ENCODE peak calls at places on chromosome 16, in eight cellular contexts. R, P, L, Z, N, J, S and Y are unnamed samples.

GRCh38 chr16:88920618-88921602 is 54.5 kb upstream of the PABPN1L start:
- DNase-seq in R (peak), P (peak), L (no peak), Z (peak), N (peak), J (no peak), S (peak), Y (peak)

GRCh38 chr16:76946879-76947278 is 244.1 kb upstream of the MON1B start:
- DNase-seq in R (peak), P (no peak), L (no peak), Z (peak), N (no peak), J (peak), S (no peak), Y (no peak)

GRCh38 chr16:10067406-10067805 is 114.8 kb downstream of the GRIN2A start:
- DNase-seq in R (no peak), P (no peak), L (no peak), Z (peak), N (no peak), J (no peak), S (no peak), Y (no peak)

GRCh38 chr16:70574595-70575271 is 51.1 kb downstream of the SF3B3 start:
- DNase-seq in R (no peak), P (no peak), L (no peak), Z (no peak), N (no peak), J (no peak), S (no peak), Y (no peak)

GRCh38 chr16:86834451-86835035 is 256.2 kb downstream of the FOXL1 start:
- DNase-seq in R (peak), P (no peak), L (peak), Z (no peak), N (no peak), J (no peak), S (no peak), Y (no peak)

GRCh38 chr16:31501226-31501965 is 6.8 kb downstream of the RUSF1 start:
- DNase-seq in R (no peak), P (no peak), L (peak), Z (no peak), N (no peak), J (peak), S (no peak), Y (no peak)

GRCh38 chr16:77833906-77834599 is 45.7 kb downstream of the VAT1L start:
- DNase-seq in R (peak), P (no peak), L (peak), Z (no peak), N (no peak), J (no peak), S (no peak), Y (no peak)

GRCh38 chr16:78310990-78311561 is 211.6 kb downstream of the WWOX start:
- DNase-seq in R (no peak), P (no peak), L (peak), Z (peak), N (no peak), J (no peak), S (no peak), Y (peak)

GRCh38 chr16:84647830-84648594 is at the start of gene KLHL36:
- DNase-seq in R (no peak), P (peak), L (peak), Z (peak), N (peak), J (no peak), S (peak), Y (no peak)

GRCh38 chr16:66900721-66901441 is 17.8 kb downstream of the CDH16 start:
- DNase-seq in R (no peak), P (no peak), L (peak), Z (peak), N (no peak), J (no peak), S (peak), Y (no peak)

GRCh38 chr16:54171855-54172537 is 114.6 kb downstream of the IRX3 start:
- DNase-seq in R (peak), P (peak), L (no peak), Z (no peak), N (no peak), J (peak), S (no peak), Y (no peak)

GRCh38 chr16:11783319-11784047 is 13.6 kb downstream of the ZC3H7A start:
- DNase-seq in R (no peak), P (peak), L (no peak), Z (no peak), N (no peak), J (no peak), S (no peak), Y (peak)

GRCh38 chr16:19011169-19011731 is 27.5 kb downstream of the TMC7 start:
- DNase-seq in R (no peak), P (no peak), L (no peak), Z (no peak), N (no peak), J (peak), S (no peak), Y (no peak)

GRCh38 chr16:23967018-23967417 is 131.2 kb downstream of the PRKCB start:
- DNase-seq in R (no peak), P (no peak), L (no peak), Z (no peak), N (no peak), J (no peak), S (no peak), Y (peak)

GRCh38 chr16:57352636-57353047 is 5.9 kb upstream of the CCL22 start:
- DNase-seq in R (no peak), P (no peak), L (no peak), Z (no peak), N (no peak), J (no peak), S (no peak), Y (no peak)

GRCh38 chr16:85031451-85031850 is 3.9 kb downstream of the KIAA0513 start:
- DNase-seq in R (no peak), P (no peak), L (no peak), Z (no peak), N (no peak), J (no peak), S (no peak), Y (no peak)

DNA sequence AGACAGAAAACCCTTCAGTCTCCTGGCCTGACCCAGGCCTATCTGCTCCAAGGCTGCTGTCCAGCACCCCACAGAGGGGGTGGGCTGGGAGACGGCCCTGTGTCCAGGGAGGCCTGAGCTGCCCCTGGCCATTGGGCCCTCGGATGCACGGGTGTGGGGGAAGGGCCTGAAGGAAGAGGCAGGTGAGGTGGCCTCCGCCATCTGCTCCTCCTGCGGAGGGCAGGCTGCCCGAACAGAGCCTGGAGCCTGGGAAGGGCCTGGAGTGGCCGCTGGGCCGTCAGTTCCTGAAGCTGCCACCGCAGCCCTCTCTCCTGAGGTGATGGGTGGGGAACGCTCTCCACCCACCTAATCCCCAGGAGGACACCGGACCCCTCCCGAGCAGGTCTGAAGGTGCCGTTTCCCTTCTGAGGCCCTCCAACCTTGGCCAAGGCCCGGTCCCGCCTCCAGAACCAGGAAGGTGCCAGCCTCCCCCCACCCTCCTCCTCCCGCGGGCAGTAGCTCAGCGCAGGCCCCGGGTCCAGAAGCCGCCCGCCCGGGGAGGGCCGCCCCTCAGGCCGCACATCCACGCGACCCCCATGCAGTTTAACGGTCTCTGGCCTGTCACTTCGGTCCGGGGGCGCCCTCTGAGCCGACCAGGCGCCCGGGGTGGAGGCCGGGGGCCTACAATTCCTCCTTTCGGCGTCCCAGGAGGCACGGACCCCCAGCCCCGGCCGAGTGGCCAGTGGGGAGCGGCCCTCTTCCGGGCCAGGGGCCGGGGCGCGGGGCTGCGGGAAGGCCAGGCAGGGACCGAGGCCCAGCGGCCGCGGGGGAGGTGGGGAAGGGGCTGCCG is 835 bp downstream of the FBXL16 start:
- DNase-seq in R (no peak), P (no peak), L (peak), Z (peak), N (no peak), J (no peak), S (no peak), Y (no peak)
- H3K4me3 ChIP-seq in R (no peak), P (peak), L (peak), Z (peak), N (peak), J (no peak), S (no peak), Y (no peak)

DNA sequence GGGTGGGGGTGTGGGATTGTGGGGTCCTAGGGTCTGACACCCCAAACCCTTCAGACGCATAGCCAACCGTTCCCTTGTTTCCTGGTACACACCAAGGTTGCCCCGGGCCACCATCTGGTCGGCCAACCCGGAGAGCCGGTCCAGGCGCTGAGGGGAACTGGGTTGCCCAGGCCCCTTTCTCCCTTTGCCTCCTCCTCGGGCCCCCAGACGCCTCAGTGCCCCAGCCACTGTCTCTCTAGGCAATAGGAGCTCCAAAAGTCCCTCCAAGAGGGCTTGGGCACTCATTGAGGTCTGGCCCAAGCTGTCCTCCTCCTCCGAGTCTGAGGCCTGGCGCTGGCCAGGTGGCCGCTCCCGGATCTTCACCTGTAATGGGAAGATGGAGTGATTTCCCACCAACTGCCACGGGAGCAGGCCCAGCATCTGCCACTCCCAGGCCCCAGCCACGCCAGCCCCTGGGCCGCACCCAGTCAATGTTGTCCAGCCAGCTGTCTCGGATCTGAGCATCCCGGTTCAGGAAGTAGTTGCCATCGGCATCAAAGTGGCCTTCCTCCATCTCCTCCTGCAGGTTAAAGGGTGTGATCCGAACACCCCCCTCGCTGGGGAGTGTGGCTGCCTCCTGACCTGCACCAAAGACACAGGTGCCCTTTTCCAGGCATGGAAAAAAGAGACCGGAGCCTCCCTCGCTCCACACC is 1.5 kb downstream of the CD2BP2 start:
- DNase-seq in R (no peak), P (no peak), L (no peak), Z (no peak), N (peak), J (no peak), S (no peak), Y (no peak)
- H3K4me3 ChIP-seq in R (peak), P (peak), L (no peak), Z (peak), N (peak), J (peak), S (peak), Y (peak)

DNA sequence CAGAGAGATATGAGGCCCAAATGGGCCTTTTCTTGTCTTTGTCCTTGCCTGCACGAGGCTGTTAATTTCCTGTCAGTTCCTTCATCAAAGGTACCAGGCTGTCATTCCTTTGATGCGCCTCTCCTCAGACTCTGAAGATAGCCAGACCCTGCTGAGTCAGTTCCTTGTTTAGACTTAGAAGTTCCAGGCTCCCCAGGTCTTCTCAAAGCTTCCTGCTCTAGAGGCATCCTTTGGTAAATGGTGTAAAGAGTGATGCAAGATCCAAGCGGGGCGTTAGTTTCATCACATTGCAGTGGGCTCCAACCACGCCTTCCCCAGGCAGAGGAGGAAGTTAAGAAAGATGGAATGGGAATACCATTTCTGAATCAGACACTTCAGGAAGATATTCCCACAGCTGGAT is 4.0 kb upstream of the CDH11 start:
- DNase-seq in R (no peak), P (no peak), L (no peak), Z (no peak), N (no peak), J (no peak), S (no peak), Y (no peak)
- H3K4me3 ChIP-seq in R (no peak), P (no peak), L (no peak), Z (no peak), N (no peak), J (no peak), S (no peak), Y (no peak)

DNA sequence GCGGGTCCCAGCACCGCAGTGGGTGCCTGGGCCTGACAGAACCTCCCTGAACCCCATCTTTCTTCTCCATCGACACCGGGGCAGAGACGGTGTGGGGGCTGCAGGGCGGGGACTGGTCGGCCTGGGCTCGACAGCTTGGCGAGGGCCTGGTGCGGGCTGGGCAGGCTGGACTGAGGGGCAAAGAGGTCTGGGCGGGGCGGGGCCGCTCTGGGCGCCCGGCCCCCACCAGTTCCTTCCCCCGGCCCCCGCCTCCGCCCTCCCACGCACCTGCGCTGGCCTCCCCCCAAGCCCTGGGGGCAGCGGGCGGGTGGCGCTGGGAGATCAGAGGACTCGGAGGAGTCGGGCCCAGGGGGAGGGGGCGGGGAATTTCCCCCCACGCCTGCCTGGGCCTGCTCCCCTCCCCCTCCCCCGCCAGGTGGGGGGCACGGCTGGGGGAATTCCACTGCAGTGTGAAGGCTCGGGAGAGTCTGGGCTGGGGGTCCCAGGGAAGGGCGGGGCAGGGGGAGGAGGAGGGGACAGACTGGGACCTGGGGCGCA is 933 bp upstream of the KREMEN2 start:
- DNase-seq in R (no peak), P (no peak), L (peak), Z (no peak), N (no peak), J (no peak), S (no peak), Y (no peak)
- H3K4me3 ChIP-seq in R (peak), P (peak), L (peak), Z (no peak), N (peak), J (peak), S (peak), Y (no peak)

GRCh38 chr16:72787519-72788268 is 260.2 kb downstream of the ZFHX3 start:
- DNase-seq in R (peak), P (no peak), L (peak), Z (no peak), N (peak), J (no peak), S (peak), Y (peak)

GRCh38 chr16:72786606-72787005 is 261.3 kb downstream of the ZFHX3 start:
- DNase-seq in R (no peak), P (no peak), L (peak), Z (no peak), N (no peak), J (no peak), S (no peak), Y (no peak)

GRCh38 chr16:72787130-72787518 is 260.8 kb downstream of the ZFHX3 start:
- DNase-seq in R (no peak), P (no peak), L (no peak), Z (no peak), N (no peak), J (no peak), S (no peak), Y (no peak)

GRCh38 chr16:72783716-72784320 is 264.1 kb downstream of the ZFHX3 start:
- DNase-seq in R (no peak), P (no peak), L (no peak), Z (no peak), N (no peak), J (peak), S (no peak), Y (no peak)

DNA sequence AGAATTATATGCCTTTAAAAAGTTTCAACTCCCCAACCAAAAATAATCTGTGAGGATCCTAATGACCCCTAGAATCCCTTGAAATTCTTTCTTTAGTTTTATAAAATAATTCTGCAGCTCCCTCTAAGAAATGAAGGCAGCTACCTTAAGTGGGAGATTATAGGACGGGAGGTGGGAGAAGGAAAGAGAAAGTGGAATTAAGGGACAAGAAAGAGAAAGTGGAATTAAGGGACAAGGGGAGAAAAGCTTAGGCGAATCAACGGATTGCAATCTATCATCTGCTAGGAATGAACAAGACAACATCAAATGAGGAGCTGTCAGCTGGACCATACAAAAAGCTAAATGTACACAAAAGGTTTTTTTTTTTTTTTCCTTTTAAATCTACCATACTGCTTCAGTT is 262.0 kb downstream of the ZFHX3 start:
- DNase-seq in R (no peak), P (no peak), L (no peak), Z (no peak), N (no peak), J (no peak), S (no peak), Y (no peak)
- H3K4me3 ChIP-seq in R (peak), P (no peak), L (no peak), Z (no peak), N (peak), J (no peak), S (peak), Y (no peak)

GRCh38 chr16:29877266-29877961 is 14.4 kb upstream of the CDIPT start:
- DNase-seq in R (no peak), P (no peak), L (peak), Z (peak), N (no peak), J (no peak), S (no peak), Y (peak)
- H3K4me3 ChIP-seq in R (no peak), P (no peak), L (peak), Z (no peak), N (no peak), J (no peak), S (no peak), Y (no peak)